ENCODE peak calls at places on chromosome 10, in six cellular contexts. One of them, this sample, is unnamed.

GRCh38 chr10:24603333-24603732 is 120.4 kb downstream of the ARHGAP21 start:
- DNase-seq in HCT116: no peak
- DNase-seq in GM12878: no peak
- DNase-seq in H1: no peak
- DNase-seq in HepG2: no peak
- DNase-seq in K562: no peak
- DNase-seq in this sample: no peak

GRCh38 chr10:50552308-50552707 is 71.4 kb downstream of the SGMS1 start:
- DNase-seq in HCT116: no peak
- DNase-seq in GM12878: no peak
- DNase-seq in H1: no peak
- DNase-seq in HepG2: no peak
- DNase-seq in K562: no peak
- DNase-seq in this sample: no peak

GRCh38 chr10:37619336-37619735 is 238.1 kb downstream of the ZNF248 start:
- DNase-seq in HCT116: no peak
- DNase-seq in GM12878: no peak
- DNase-seq in H1: no peak
- DNase-seq in HepG2: no peak
- DNase-seq in K562: no peak
- DNase-seq in this sample: no peak

GRCh38 chr10:14588084-14588937 is 186.4 kb downstream of the FAM107B start:
- DNase-seq in HCT116: no peak
- DNase-seq in GM12878: no peak
- DNase-seq in H1: no peak
- DNase-seq in HepG2: peak; percentile 84
- DNase-seq in K562: no peak
- DNase-seq in this sample: no peak

GRCh38 chr10:127399635-127400034 is 149.5 kb upstream of the NPS start:
- DNase-seq in HCT116: no peak
- DNase-seq in GM12878: no peak
- DNase-seq in H1: no peak
- DNase-seq in HepG2: no peak
- DNase-seq in K562: no peak
- DNase-seq in this sample: no peak

GRCh38 chr10:101578803-101579515 is 9.1 kb downstream of the POLL start:
- DNase-seq in HCT116: no peak
- DNase-seq in GM12878: no peak
- DNase-seq in H1: no peak
- DNase-seq in HepG2: no peak
- DNase-seq in K562: no peak
- DNase-seq in this sample: no peak

GRCh38 chr10:86711957-86712708 is 43.8 kb downstream of the LDB3 start:
- DNase-seq in HCT116: no peak
- DNase-seq in GM12878: peak; percentile 43
- DNase-seq in H1: no peak
- DNase-seq in HepG2: no peak
- DNase-seq in K562: peak; percentile 34
- DNase-seq in this sample: peak; percentile 88

GRCh38 chr10:16905304-16905703 is 88.1 kb upstream of the RSU1 start:
- DNase-seq in HCT116: no peak
- DNase-seq in GM12878: no peak
- DNase-seq in H1: no peak
- DNase-seq in HepG2: no peak
- DNase-seq in K562: no peak
- DNase-seq in this sample: no peak

GRCh38 chr10:63264852-63265617 is 131.9 kb downstream of the NRBF2 start:
- DNase-seq in HCT116: no peak
- DNase-seq in GM12878: no peak
- DNase-seq in H1: no peak
- DNase-seq in HepG2: peak; percentile 44
- DNase-seq in K562: peak; percentile 56
- DNase-seq in this sample: peak; percentile 46

GRCh38 chr10:132395704-132396494 is 1.1 kb upstream of the PWWP2B start:
- DNase-seq in HCT116: no peak
- DNase-seq in GM12878: no peak
- DNase-seq in H1: no peak
- DNase-seq in HepG2: peak; percentile 62
- DNase-seq in K562: peak; percentile 46
- DNase-seq in this sample: peak; percentile 73

GRCh38 chr10:127184582-127184981 is 11.8 kb downstream of the INSYN2A start:
- DNase-seq in HCT116: no peak
- DNase-seq in GM12878: no peak
- DNase-seq in H1: no peak
- DNase-seq in HepG2: no peak
- DNase-seq in K562: no peak
- DNase-seq in this sample: no peak

GRCh38 chr10:13993169-13993568 is 337.6 kb downstream of the FRMD4A start:
- DNase-seq in HCT116: no peak
- DNase-seq in GM12878: no peak
- DNase-seq in H1: no peak
- DNase-seq in HepG2: peak; percentile 13
- DNase-seq in K562: no peak
- DNase-seq in this sample: no peak

GRCh38 chr10:114239117-114239993 is at the start of gene VWA2:
- DNase-seq in HCT116: no peak
- DNase-seq in GM12878: no peak
- DNase-seq in H1: no peak
- DNase-seq in HepG2: no peak
- DNase-seq in K562: no peak
- DNase-seq in this sample: no peak

GRCh38 chr10:114648368-114648767 is 9.7 kb downstream of the ABLIM1 start:
- DNase-seq in HCT116: no peak
- DNase-seq in GM12878: no peak
- DNase-seq in H1: no peak
- DNase-seq in HepG2: peak; percentile 68
- DNase-seq in K562: no peak
- DNase-seq in this sample: no peak

GRCh38 chr10:47025540-47026300 is 114.5 kb downstream of the PTPN20 start:
- DNase-seq in HCT116: no peak
- DNase-seq in GM12878: no peak
- DNase-seq in H1: no peak
- DNase-seq in HepG2: no peak
- DNase-seq in K562: no peak
- DNase-seq in this sample: peak; percentile 44

GRCh38 chr10:31886885-31887284 is 41.7 kb downstream of the ARHGAP12 start:
- DNase-seq in HCT116: no peak
- DNase-seq in GM12878: no peak
- DNase-seq in H1: no peak
- DNase-seq in HepG2: no peak
- DNase-seq in K562: no peak
- DNase-seq in this sample: no peak

GRCh38 chr10:58278274-58278961 is 9.5 kb downstream of the CISD1 start:
- DNase-seq in HCT116: no peak
- DNase-seq in GM12878: no peak
- DNase-seq in H1: no peak
- DNase-seq in HepG2: no peak
- DNase-seq in K562: no peak
- DNase-seq in this sample: no peak

GRCh38 chr10:71767420-71768035 is 5.8 kb downstream of the VSIR start:
- DNase-seq in HCT116: no peak
- DNase-seq in GM12878: no peak
- DNase-seq in H1: no peak
- DNase-seq in HepG2: peak; percentile 42
- DNase-seq in K562: no peak
- DNase-seq in this sample: no peak

GRCh38 chr10:99530108-99531025 is 2.4 kb upstream of the NKX2-3 start:
- DNase-seq in HCT116: no peak
- DNase-seq in GM12878: no peak
- DNase-seq in H1: no peak
- DNase-seq in HepG2: no peak
- DNase-seq in K562: no peak
- DNase-seq in this sample: peak; percentile 40

GRCh38 chr10:21181451-21181850 is 284.3 kb upstream of the NEBL start:
- DNase-seq in HCT116: no peak
- DNase-seq in GM12878: no peak
- DNase-seq in H1: no peak
- DNase-seq in HepG2: no peak
- DNase-seq in K562: no peak
- DNase-seq in this sample: no peak

GRCh38 chr10:17871036-17871435 is 61.9 kb downstream of the MRC1 start:
- DNase-seq in HCT116: no peak
- DNase-seq in GM12878: no peak
- DNase-seq in H1: no peak
- DNase-seq in HepG2: no peak
- DNase-seq in K562: no peak
- DNase-seq in this sample: no peak

GRCh38 chr10:126215767-126216166 is 172.5 kb downstream of the ADAM12 start:
- DNase-seq in HCT116: no peak
- DNase-seq in GM12878: no peak
- DNase-seq in H1: no peak
- DNase-seq in HepG2: no peak
- DNase-seq in K562: no peak
- DNase-seq in this sample: no peak

GRCh38 chr10:32175629-32176028 is 119.4 kb upstream of the KIF5B start:
- DNase-seq in HCT116: no peak
- DNase-seq in GM12878: no peak
- DNase-seq in H1: no peak
- DNase-seq in HepG2: no peak
- DNase-seq in K562: no peak
- DNase-seq in this sample: no peak

GRCh38 chr10:42488416-42488815 is 150.0 kb downstream of the ZNF33B start:
- DNase-seq in HCT116: no peak
- DNase-seq in GM12878: no peak
- DNase-seq in H1: no peak
- DNase-seq in HepG2: no peak
- DNase-seq in K562: no peak
- DNase-seq in this sample: no peak

GRCh38 chr10:102113956-102114857 is 6.0 kb downstream of the LDB1 start:
- DNase-seq in HCT116: no peak
- DNase-seq in GM12878: no peak
- DNase-seq in H1: no peak
- DNase-seq in HepG2: no peak
- DNase-seq in K562: no peak
- DNase-seq in this sample: peak; percentile 61

GRCh38 chr10:55782181-55782580 is 578.9 kb downstream of the ZWINT start:
- DNase-seq in HCT116: no peak
- DNase-seq in GM12878: no peak
- DNase-seq in H1: no peak
- DNase-seq in HepG2: no peak
- DNase-seq in K562: no peak
- DNase-seq in this sample: no peak

GRCh38 chr10:81108516-81109199 is 571.0 kb downstream of the SH2D4B start:
- DNase-seq in HCT116: no peak
- DNase-seq in GM12878: peak; percentile 46
- DNase-seq in H1: no peak
- DNase-seq in HepG2: no peak
- DNase-seq in K562: no peak
- DNase-seq in this sample: no peak

GRCh38 chr10:22456486-22456885 is 111.2 kb downstream of the SPAG6 start:
- DNase-seq in HCT116: no peak
- DNase-seq in GM12878: no peak
- DNase-seq in H1: no peak
- DNase-seq in HepG2: no peak
- DNase-seq in K562: no peak
- DNase-seq in this sample: no peak

GRCh38 chr10:75231672-75232581 is 3.8 kb downstream of the COMTD1 start:
- DNase-seq in HCT116: no peak
- DNase-seq in GM12878: no peak
- DNase-seq in H1: no peak
- DNase-seq in HepG2: no peak
- DNase-seq in K562: no peak
- DNase-seq in this sample: no peak
- TF ChIP-seq RAD21 in HCT116: no peak
- TF ChIP-seq RAD21 in GM12878: no peak
- TF ChIP-seq RAD21 in H1: no peak
- TF ChIP-seq RAD21 in HepG2: no peak
- TF ChIP-seq RAD21 in K562: no peak
- TF ChIP-seq RAD21 in this sample: no peak

GRCh38 chr10:73576890-73577591 is 14.1 kb downstream of the USP54 start:
- DNase-seq in HCT116: no peak
- DNase-seq in GM12878: no peak
- DNase-seq in H1: no peak
- DNase-seq in HepG2: no peak
- DNase-seq in K562: no peak
- DNase-seq in this sample: no peak
- TF ChIP-seq POLR2AphosphoS5 in HCT116: no peak
- TF ChIP-seq POLR2AphosphoS5 in GM12878: no peak
- TF ChIP-seq POLR2AphosphoS5 in H1: no peak
- TF ChIP-seq POLR2AphosphoS5 in HepG2: no peak
- TF ChIP-seq POLR2AphosphoS5 in K562: no peak
- TF ChIP-seq POLR2AphosphoS5 in this sample: no peak

GRCh38 chr10:29607576-29607975 is 27.2 kb downstream of the SVIL start:
- DNase-seq in HCT116: no peak
- DNase-seq in GM12878: no peak
- DNase-seq in H1: no peak
- DNase-seq in HepG2: no peak
- DNase-seq in K562: no peak
- DNase-seq in this sample: no peak
- TF ChIP-seq RAD21 in HCT116: no peak
- TF ChIP-seq RAD21 in GM12878: no peak
- TF ChIP-seq RAD21 in H1: no peak
- TF ChIP-seq RAD21 in HepG2: no peak
- TF ChIP-seq RAD21 in K562: no peak
- TF ChIP-seq RAD21 in this sample: no peak

GRCh38 chr10:329361-330099 is 194.3 kb downstream of the ZMYND11 start:
- DNase-seq in HCT116: peak; percentile 79
- DNase-seq in GM12878: no peak
- DNase-seq in H1: no peak
- DNase-seq in HepG2: peak; percentile 80
- DNase-seq in K562: no peak
- DNase-seq in this sample: no peak
- TF ChIP-seq POLR2AphosphoS5 in HCT116: peak; percentile 53
- TF ChIP-seq POLR2AphosphoS5 in GM12878: no peak
- TF ChIP-seq POLR2AphosphoS5 in H1: no peak
- TF ChIP-seq POLR2AphosphoS5 in HepG2: peak; percentile 43
- TF ChIP-seq POLR2AphosphoS5 in K562: no peak
- TF ChIP-seq POLR2AphosphoS5 in this sample: no peak

GRCh38 chr10:78211476-78212110 is 177.9 kb downstream of the RPS24 start:
- DNase-seq in HCT116: peak; percentile 6
- DNase-seq in GM12878: no peak
- DNase-seq in H1: no peak
- DNase-seq in HepG2: peak; percentile 16
- DNase-seq in K562: no peak
- DNase-seq in this sample: peak; percentile 71
- TF ChIP-seq RAD21 in HCT116: peak; percentile 80
- TF ChIP-seq RAD21 in GM12878: peak; percentile 42
- TF ChIP-seq RAD21 in H1: peak; percentile 69
- TF ChIP-seq RAD21 in HepG2: no peak
- TF ChIP-seq RAD21 in K562: peak; percentile 69
- TF ChIP-seq RAD21 in this sample: peak; percentile 90

DNA sequence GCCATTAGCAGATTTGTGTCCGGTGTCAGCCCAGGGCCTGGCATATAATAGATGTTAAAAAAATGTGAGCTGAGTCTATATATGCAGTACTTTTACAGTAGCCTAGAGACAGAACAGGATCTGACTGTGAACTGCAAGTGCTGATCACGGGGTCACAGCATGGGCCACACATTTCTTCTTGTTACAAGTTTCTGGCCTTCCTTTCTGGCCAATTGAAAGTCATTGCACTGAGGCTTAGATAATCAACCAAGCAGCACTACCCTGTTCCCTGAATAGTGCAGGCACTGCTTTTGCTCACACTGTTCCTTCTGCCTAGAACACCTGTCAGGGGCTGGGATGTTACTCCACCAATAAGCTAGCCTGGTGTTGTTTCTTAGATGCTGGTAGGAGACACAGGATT is 5.4 kb upstream of the MARVELD1 start:
- DNase-seq in HCT116: no peak
- DNase-seq in GM12878: no peak
- DNase-seq in H1: no peak
- DNase-seq in HepG2: no peak
- DNase-seq in K562: no peak
- DNase-seq in this sample: no peak
- TF ChIP-seq POLR2AphosphoS5 in HCT116: no peak
- TF ChIP-seq POLR2AphosphoS5 in GM12878: no peak
- TF ChIP-seq POLR2AphosphoS5 in H1: no peak
- TF ChIP-seq POLR2AphosphoS5 in HepG2: no peak
- TF ChIP-seq POLR2AphosphoS5 in K562: no peak
- TF ChIP-seq POLR2AphosphoS5 in this sample: no peak